ENCODE peak calls at places on chromosomes 11 and 22, in four cellular contexts. J, Y, Z and V are unnamed samples.

GRCh38 chr11:114166897-114167323 is 107.4 kb downstream of the ZBTB16 start:
- DNase-seq in J (peak; percentile 95), Z (peak; percentile 69), Y (no peak), V (no peak)

GRCh38 chr11:33463059-33463458 is 205.9 kb downstream of the HIPK3 start:
- DNase-seq in J (peak; percentile 68), Z (no peak), Y (no peak), V (no peak)

GRCh38 chr11:123381817-123382554 is 48.1 kb upstream of the GRAMD1B start:
- DNase-seq in J (no peak), Z (no peak), Y (no peak), V (no peak)

GRCh38 chr11:9625728-9626127 is 38.1 kb upstream of the SWAP70 start:
- DNase-seq in J (no peak), Y (no peak), Z (no peak), V (no peak)

GRCh38 chr11:127073621-127074020 is 73.1 kb upstream of the KIRREL3 start:
- DNase-seq in Z (no peak), Y (no peak), J (no peak), V (no peak)

GRCh38 chr11:30552839-30553238 is 33.3 kb downstream of the MPPED2 start:
- DNase-seq in J (no peak), Y (no peak), Z (no peak), V (no peak)

GRCh38 chr11:118619444-118620205 is 12.2 kb downstream of the PHLDB1 start:
- DNase-seq in Z (no peak), J (peak; percentile 96), Y (no peak), V (peak; percentile 35)

GRCh38 chr22:28442951-28443876 is 236.4 kb downstream of the TTC28 start:
- DNase-seq in Z (peak; percentile 66), J (peak; percentile 75), Y (peak; percentile 66), V (peak; percentile 63)

GRCh38 chr11:35105319-35106063 is 33.5 kb upstream of the CD44 start:
- DNase-seq in Y (no peak), Z (no peak), J (peak; percentile 31), V (no peak)

GRCh38 chr11:80860632-80861031 is 1419.8 kb upstream of the TENM4 start:
- DNase-seq in Y (no peak), Z (no peak), J (peak; percentile 54), V (no peak)

GRCh38 chr11:31557991-31558390 is 48.4 kb downstream of the ELP4 start:
- DNase-seq in Y (no peak), J (no peak), Z (no peak), V (no peak)

GRCh38 chr11:131977854-131978253 is 607.4 kb downstream of the NTM start:
- DNase-seq in J (peak; percentile 19), Z (no peak), Y (no peak), V (no peak)

GRCh38 chr11:43789700-43790443 is 90.8 kb upstream of the ALKBH3 start:
- DNase-seq in Z (no peak), Y (no peak), J (peak; percentile 56), V (no peak)

GRCh38 chr22:36467946-36468345 is 13.5 kb downstream of the TXN2 start:
- DNase-seq in Z (no peak), J (peak; percentile 94), Y (no peak), V (no peak)
- H3K4me3 ChIP-seq in Z (no peak overlapping the region), J (no peak overlapping the region), Y (no peak overlapping the region), V (no peak overlapping the region)

DNA sequence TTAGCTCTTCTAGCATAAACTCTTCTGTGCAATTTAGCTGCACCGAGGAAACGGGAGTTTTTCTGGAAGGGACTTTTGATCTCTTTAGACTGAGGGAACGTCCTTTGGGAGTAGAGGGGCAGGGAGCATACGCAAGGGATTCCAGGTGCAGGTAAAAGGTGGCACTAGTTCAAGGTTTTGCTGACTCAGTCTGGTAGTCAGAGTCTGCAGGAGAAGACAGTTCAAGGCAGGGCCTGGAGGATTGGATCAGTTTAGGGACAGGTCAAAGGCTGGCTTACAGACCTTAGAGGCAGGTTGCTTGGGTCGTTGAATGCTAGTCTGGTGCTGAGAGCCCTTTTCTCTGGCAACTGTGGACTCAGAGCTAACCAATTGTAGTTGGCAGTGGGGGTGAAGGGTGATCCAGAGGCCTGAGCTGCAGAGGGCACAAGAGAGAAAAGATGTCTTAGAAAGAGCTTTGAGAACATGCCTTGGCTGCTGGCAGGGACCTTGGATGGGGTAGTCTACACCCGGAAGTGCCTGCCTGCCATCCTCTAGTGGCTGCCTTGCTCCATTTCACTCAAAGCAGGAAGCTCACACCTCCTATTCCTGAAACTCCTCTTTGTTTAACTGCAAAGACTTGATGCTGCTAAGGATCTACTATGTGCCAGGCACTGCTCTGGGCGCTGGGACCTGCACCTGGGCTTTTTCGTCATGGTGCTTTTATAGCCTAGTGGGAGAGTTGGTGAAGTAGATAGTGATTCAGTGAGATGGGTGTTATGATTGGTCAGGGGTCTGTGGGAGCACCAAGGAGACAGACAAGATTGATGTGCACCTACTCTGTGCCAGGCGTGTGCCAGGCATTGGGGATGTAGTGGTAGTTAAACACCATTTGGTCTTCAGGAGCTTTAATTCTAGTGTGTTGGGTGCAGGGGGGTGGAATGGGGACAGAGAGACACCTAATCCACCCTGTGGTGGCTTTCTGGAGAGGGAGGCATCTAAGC is 17.1 kb downstream of the MIAT start:
- DNase-seq in Y (no peak), J (no peak), Z (no peak), V (no peak)
- H3K4me3 ChIP-seq in Y (no peak overlapping the region), J (no peak overlapping the region), Z (peak overlapping the region; percentile 84), V (peak overlapping the region; percentile 82)

GRCh38 chr11:72136677-72137255 is 1.2 kb downstream of the FOLR3 start:
- DNase-seq in Z (no peak), Y (no peak), J (no peak), V (no peak)

GRCh38 chr11:72139500-72139899 is 4.0 kb downstream of the FOLR3 start:
- DNase-seq in Z (no peak), Y (no peak), J (no peak), V (no peak)

GRCh38 chr11:72138821-72139390 is 3.4 kb downstream of the FOLR3 start:
- DNase-seq in Y (no peak), J (no peak), Z (no peak), V (no peak)

GRCh38 chr11:72140661-72141060 is 5.1 kb downstream of the FOLR3 start:
- DNase-seq in J (no peak), Y (no peak), Z (no peak), V (no peak)

GRCh38 chr11:72135891-72136676 is 559 bp downstream of the FOLR3 start:
- DNase-seq in Y (no peak), Z (no peak), J (no peak), V (no peak)
- H3K4me3 ChIP-seq in Y (no peak overlapping the region), Z (no peak overlapping the region), J (no peak overlapping the region), V (no peak overlapping the region)

GRCh38 chr11:115501504-115501894 is 2.7 kb downstream of the CADM1 start:
- DNase-seq in Z (no peak), Y (no peak), J (no peak), V (no peak)
- H3K4me3 ChIP-seq in Z (no peak overlapping the region), Y (no peak overlapping the region), J (no peak overlapping the region), V (peak overlapping the region; percentile 63)